ENCODE peak calls at places on chromosomes 4 and X, in ten cellular contexts. O, B, Z, L, E, W, C, U, Q and R are unnamed samples.

GRCh38 chrX:41737065-41737464 is 13.1 kb downstream of the GPR82 start:
- DNase-seq in O (no peak), B (no peak), Z (no peak), L (no peak), E (no peak), W (no peak), C (no peak), U (peak; percentile 3), Q (no peak), R (no peak)

GRCh38 chr4:183600189-183600685 is 58.7 kb downstream of the RWDD4 start:
- DNase-seq in O (no peak), B (no peak), Z (no peak), L (no peak), E (peak; percentile 24), W (no peak), C (no peak), U (peak; percentile 23), Q (no peak), R (no peak)

GRCh38 chrX:77719388-77719787 is 66.6 kb downstream of the ATRX start:
- DNase-seq in O (no peak), B (no peak), Z (no peak), L (no peak), E (no peak), W (no peak), C (no peak), U (no peak), Q (no peak), R (no peak)

GRCh38 chr4:86506591-86506990 is 87.5 kb upstream of the PTPN13 start:
- DNase-seq in O (no peak), B (no peak), Z (no peak), L (no peak), E (peak; percentile 47), W (no peak), C (no peak), U (no peak), Q (no peak), R (no peak)

GRCh38 chr4:166435449-166435848 is 562.4 kb downstream of the TLL1 start:
- DNase-seq in O (no peak), B (no peak), Z (no peak), L (no peak), E (peak; percentile 45), W (no peak), C (no peak), U (no peak), Q (no peak), R (no peak)

GRCh38 chr4:106530816-106531215 is 162.2 kb upstream of the GIMD1 start:
- DNase-seq in O (no peak), B (no peak), Z (no peak), L (no peak), E (peak; percentile 18), W (no peak), C (no peak), U (no peak), Q (no peak), R (no peak)

GRCh38 chr4:6368601-6369000 is 99.0 kb downstream of the WFS1 start:
- DNase-seq in O (no peak), B (no peak), Z (no peak), L (no peak), E (no peak), W (no peak), C (no peak), U (no peak), Q (no peak), R (no peak)

GRCh38 chrX:7586126-7586525 is 256.8 kb upstream of the VCX start:
- DNase-seq in O (no peak), B (peak; percentile 27), Z (no peak), L (no peak), E (peak; percentile 9), W (no peak), C (no peak), U (no peak), Q (no peak), R (no peak)

GRCh38 chrX:78595901-78596502 is 63.1 kb downstream of the RTL3 start:
- DNase-seq in O (no peak), B (no peak), Z (no peak), L (no peak), E (peak; percentile 0), W (no peak), C (no peak), U (no peak), Q (no peak), R (no peak)

GRCh38 chr4:158895797-158896442 is 127.1 kb downstream of the FNIP2 start:
- DNase-seq in O (no peak), B (no peak), Z (no peak), L (no peak), E (peak; percentile 58), W (no peak), C (no peak), U (no peak), Q (no peak), R (no peak)

GRCh38 chr4:70722199-70722791 is 531 bp downstream of the RUFY3 start:
- DNase-seq in O (no peak), B (no peak), Z (no peak), L (no peak), E (peak; percentile 33), W (no peak), C (no peak), U (peak; percentile 46), Q (peak; percentile 33), R (no peak)

GRCh38 chrX:105822138-105823091 is at the start of gene NRK:
- DNase-seq in O (no peak), B (peak; percentile 25), Z (no peak), L (no peak), E (peak; percentile 56), W (no peak), C (no peak), U (no peak), Q (no peak), R (no peak)

GRCh38 chr4:60637976-60638375 is 562.1 kb upstream of the ADGRL3 start:
- DNase-seq in O (no peak), B (no peak), Z (no peak), L (no peak), E (no peak), W (no peak), C (no peak), U (no peak), Q (no peak), R (no peak)

GRCh38 chr4:129163427-129163826 is 67.5 kb downstream of the C4orf33 start:
- DNase-seq in O (no peak), B (no peak), Z (no peak), L (no peak), E (no peak), W (no peak), C (no peak), U (no peak), Q (no peak), R (no peak)
- H3K4me1 ChIP-seq in O (no peaks in the 10 kb centered on the region), B (no peaks in the 10 kb centered on the region), Z (no peaks in the 10 kb centered on the region), L (no peaks in the 10 kb centered on the region), E (no peaks in the 10 kb centered on the region), W (no peaks in the 10 kb centered on the region), C (no peaks in the 10 kb centered on the region), U (no peaks in the 10 kb centered on the region), Q (no peaks in the 10 kb centered on the region), R (no peaks in the 10 kb centered on the region)

GRCh38 chr4:101367201-101367600 is 19.9 kb upstream of the PPP3CA start:
- DNase-seq in O (no peak), B (peak; percentile 10), Z (no peak), L (no peak), E (peak; percentile 80), W (no peak), C (no peak), U (no peak), Q (no peak), R (no peak)
- H3K4me1 ChIP-seq in O (no peaks in the 10 kb centered on the region), B (no peaks in the 10 kb centered on the region), Z (no peaks in the 10 kb centered on the region), L (no peaks in the 10 kb centered on the region), E (no peaks in the 10 kb centered on the region), W (no peaks in the 10 kb centered on the region), C (no peaks in the 10 kb centered on the region), U (no peaks in the 10 kb centered on the region), Q (no peaks in the 10 kb centered on the region), R (no peaks in the 10 kb centered on the region)

GRCh38 chr4:7904942-7905341 is 34.7 kb downstream of the AFAP1 start:
- DNase-seq in O (no peak), B (peak; percentile 68), Z (no peak), L (no peak), E (peak; percentile 91), W (no peak), C (no peak), U (no peak), Q (no peak), R (no peak)
- H3K4me1 ChIP-seq in O (no peaks in the 10 kb centered on the region), B (peaks cover 26% of the 10 kb centered on the region), Z (no peaks in the 10 kb centered on the region), L (no peaks in the 10 kb centered on the region), E (peaks cover 27% of the 10 kb centered on the region), W (peaks cover 40% of the 10 kb centered on the region), C (peaks cover 14% of the 10 kb centered on the region), U (no peaks in the 10 kb centered on the region), Q (peaks cover 10% of the 10 kb centered on the region), R (no peaks in the 10 kb centered on the region)

GRCh38 chr4:23882976-23883531 is 6.8 kb downstream of the PPARGC1A start:
- DNase-seq in O (no peak), B (no peak), Z (no peak), L (no peak), E (no peak), W (no peak), C (no peak), U (no peak), Q (no peak), R (peak; percentile 46)
- H3K4me1 ChIP-seq in O (no peaks in the 10 kb centered on the region), B (peaks cover 10% of the 10 kb centered on the region), Z (no peaks in the 10 kb centered on the region), L (no peaks in the 10 kb centered on the region), E (peaks cover 1% of the 10 kb centered on the region), W (peaks cover 12% of the 10 kb centered on the region), C (no peaks in the 10 kb centered on the region), U (no peaks in the 10 kb centered on the region), Q (no peaks in the 10 kb centered on the region), R (peaks cover 57% of the 10 kb centered on the region)

GRCh38 chrX:19765628-19766027 is 121.8 kb downstream of the SH3KBP1 start:
- DNase-seq in O (no peak), B (no peak), Z (no peak), L (no peak), E (no peak), W (no peak), C (no peak), U (no peak), Q (no peak), R (no peak)

GRCh38 chrX:19774905-19775304 is 112.5 kb downstream of the SH3KBP1 start:
- DNase-seq in O (no peak), B (no peak), Z (no peak), L (no peak), E (no peak), W (no peak), C (no peak), U (no peak), Q (no peak), R (no peak)

GRCh38 chrX:19772759-19773623 is 114.4 kb downstream of the SH3KBP1 start:
- DNase-seq in O (no peak), B (no peak), Z (no peak), L (no peak), E (no peak), W (no peak), C (no peak), U (no peak), Q (no peak), R (no peak)

GRCh38 chrX:19772306-19772705 is 115.1 kb downstream of the SH3KBP1 start:
- DNase-seq in O (no peak), B (no peak), Z (no peak), L (no peak), E (peak; percentile 48), W (no peak), C (no peak), U (no peak), Q (no peak), R (no peak)

DNA sequence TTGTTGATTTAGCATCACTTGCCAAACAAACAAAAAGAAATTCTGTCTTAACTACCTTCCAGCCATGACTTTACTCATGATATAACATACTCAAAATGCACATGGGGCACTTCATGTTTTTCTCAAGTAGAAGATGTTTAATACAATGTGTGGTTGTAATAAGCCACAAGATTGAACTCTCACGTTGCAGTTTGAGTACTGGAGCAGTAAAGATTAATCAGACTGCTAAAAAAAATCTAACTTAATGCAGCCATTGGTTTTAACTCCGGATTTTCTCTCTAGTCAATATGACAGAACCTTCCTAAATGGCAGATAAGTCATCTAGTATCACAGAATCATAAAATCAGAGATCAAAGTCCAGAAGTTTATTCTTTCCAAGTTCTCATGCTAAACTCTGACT is 117.9 kb downstream of the SH3KBP1 start:
- DNase-seq in O (no peak), B (no peak), Z (no peak), L (no peak), E (no peak), W (no peak), C (no peak), U (no peak), Q (no peak), R (no peak)
- H3K4me1 ChIP-seq in O (peaks cover 34% of the 10 kb centered on the region), B (no peaks in the 10 kb centered on the region), Z (peaks cover 34% of the 10 kb centered on the region), L (no peaks in the 10 kb centered on the region), E (peaks cover 3% of the 10 kb centered on the region), W (peaks cover 4% of the 10 kb centered on the region), C (peaks cover 5% of the 10 kb centered on the region), U (no peaks in the 10 kb centered on the region), Q (peaks cover 58% of the 10 kb centered on the region), R (no peaks in the 10 kb centered on the region)